ENCODE peak calls at places on chromosomes 11 and 22, in five cellular contexts. One of them, this sample, is unnamed.

GRCh38 chr11:132111341-132111740 is 740.9 kb downstream of the NTM start:
- DNase-seq in stomach: no peak
- DNase-seq in lung: no peak
- DNase-seq in neural progenitor cell: no peak
- DNase-seq in hepatocyte: no peak
- DNase-seq in this sample: no peak

GRCh38 chr11:72613977-72614376 is 60.2 kb downstream of the PDE2A start:
- DNase-seq in stomach: no peak
- DNase-seq in lung: peak
- DNase-seq in neural progenitor cell: no peak
- DNase-seq in hepatocyte: no peak
- DNase-seq in this sample: peak

GRCh38 chr11:106466441-106467190 is 389.2 kb downstream of the AASDHPPT start:
- DNase-seq in stomach: no peak
- DNase-seq in lung: no peak
- DNase-seq in neural progenitor cell: peak
- DNase-seq in hepatocyte: peak
- DNase-seq in this sample: no peak

GRCh38 chr11:11798586-11799438 is 43.0 kb upstream of the USP47 start:
- DNase-seq in stomach: peak
- DNase-seq in lung: peak
- DNase-seq in neural progenitor cell: peak
- DNase-seq in hepatocyte: peak
- DNase-seq in this sample: peak

GRCh38 chr22:30754521-30754920 is 59.8 kb downstream of the OSBP2 start:
- DNase-seq in stomach: no peak
- DNase-seq in lung: no peak
- DNase-seq in neural progenitor cell: no peak
- DNase-seq in hepatocyte: no peak
- DNase-seq in this sample: no peak

GRCh38 chr22:36334081-36334831 is 53.5 kb downstream of the MYH9 start:
- DNase-seq in stomach: no peak
- DNase-seq in lung: no peak
- DNase-seq in neural progenitor cell: peak
- DNase-seq in hepatocyte: no peak
- DNase-seq in this sample: peak

GRCh38 chr11:69912161-69912910 is 93.1 kb upstream of the FGF3 start:
- DNase-seq in stomach: no peak
- DNase-seq in lung: no peak
- DNase-seq in neural progenitor cell: no peak
- DNase-seq in hepatocyte: no peak
- DNase-seq in this sample: peak

GRCh38 chr11:131999084-131999483 is 628.7 kb downstream of the NTM start:
- DNase-seq in stomach: no peak
- DNase-seq in lung: no peak
- DNase-seq in neural progenitor cell: no peak
- DNase-seq in hepatocyte: peak
- DNase-seq in this sample: no peak

GRCh38 chr11:120392299-120392698 is 56.1 kb downstream of the ARHGEF12 start:
- DNase-seq in stomach: no peak
- DNase-seq in lung: no peak
- DNase-seq in neural progenitor cell: no peak
- DNase-seq in hepatocyte: no peak
- DNase-seq in this sample: no peak
- H3K4me3 ChIP-seq in stomach: no peak
- H3K4me3 ChIP-seq in lung: no peak
- H3K4me3 ChIP-seq in neural progenitor cell: no peak
- H3K4me3 ChIP-seq in hepatocyte: no peak
- H3K4me3 ChIP-seq in this sample: no peak

GRCh38 chr11:29333993-29334780 is 682.6 kb downstream of the KCNA4 start:
- DNase-seq in stomach: no peak
- DNase-seq in lung: no peak
- DNase-seq in neural progenitor cell: peak
- DNase-seq in hepatocyte: peak
- DNase-seq in this sample: no peak
- TF ChIP-seq CTCF in stomach: peak
- TF ChIP-seq CTCF in lung: no peak
- TF ChIP-seq CTCF in neural progenitor cell: peak
- TF ChIP-seq CTCF in hepatocyte: peak
- TF ChIP-seq CTCF in this sample: peak

GRCh38 chr22:50252081-50253045 is 1.3 kb upstream of the HDAC10 start:
- DNase-seq in stomach: peak
- DNase-seq in lung: peak
- DNase-seq in neural progenitor cell: peak
- DNase-seq in hepatocyte: peak
- DNase-seq in this sample: peak
- H3K4me3 ChIP-seq in stomach: peak
- H3K4me3 ChIP-seq in lung: no peak
- H3K4me3 ChIP-seq in neural progenitor cell: no peak
- H3K4me3 ChIP-seq in hepatocyte: no peak
- H3K4me3 ChIP-seq in this sample: peak

DNA sequence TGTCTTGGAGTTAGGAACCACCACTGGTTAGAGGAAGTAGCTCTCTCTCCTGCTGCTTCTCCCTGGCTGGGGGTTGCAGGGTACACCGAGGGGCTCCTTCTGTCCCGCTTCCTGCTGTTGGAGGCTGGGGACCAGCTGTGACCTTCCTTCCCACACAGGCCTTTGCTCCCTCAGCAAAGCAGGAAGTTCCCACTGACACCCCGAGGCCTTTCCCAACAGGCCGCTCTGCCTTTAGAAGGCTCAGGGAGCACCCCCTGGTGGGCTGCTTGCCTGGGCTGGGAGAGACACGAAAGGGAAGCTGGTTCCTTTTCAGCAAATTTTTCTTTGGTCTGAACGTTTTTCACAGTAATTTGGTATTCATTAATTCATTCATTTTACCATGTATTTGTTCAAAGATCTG is 527.9 kb upstream of the B3GAT1 start:
- DNase-seq in stomach: no peak
- DNase-seq in lung: no peak
- DNase-seq in neural progenitor cell: peak
- DNase-seq in hepatocyte: peak
- DNase-seq in this sample: no peak
- TF ChIP-seq CTCF in stomach: no peak
- TF ChIP-seq CTCF in lung: no peak
- TF ChIP-seq CTCF in neural progenitor cell: peak
- TF ChIP-seq CTCF in hepatocyte: peak
- TF ChIP-seq CTCF in this sample: no peak

GRCh38 chr11:64859542-64860414 is 15.3 kb upstream of the CDC42BPG start:
- DNase-seq in stomach: no peak
- DNase-seq in lung: no peak
- DNase-seq in neural progenitor cell: no peak
- DNase-seq in hepatocyte: no peak
- DNase-seq in this sample: no peak
- H3K4me3 ChIP-seq in stomach: no peak
- H3K4me3 ChIP-seq in lung: no peak
- H3K4me3 ChIP-seq in neural progenitor cell: no peak
- H3K4me3 ChIP-seq in hepatocyte: no peak
- H3K4me3 ChIP-seq in this sample: no peak

GRCh38 chr11:113162590-113162961 is 151.8 kb upstream of the TTC12 start:
- DNase-seq in stomach: peak
- DNase-seq in lung: no peak
- DNase-seq in neural progenitor cell: no peak
- DNase-seq in hepatocyte: no peak
- DNase-seq in this sample: no peak
- TF ChIP-seq CTCF in stomach: no peak
- TF ChIP-seq CTCF in lung: no peak
- TF ChIP-seq CTCF in neural progenitor cell: peak
- TF ChIP-seq CTCF in hepatocyte: no peak
- TF ChIP-seq CTCF in this sample: no peak

DNA sequence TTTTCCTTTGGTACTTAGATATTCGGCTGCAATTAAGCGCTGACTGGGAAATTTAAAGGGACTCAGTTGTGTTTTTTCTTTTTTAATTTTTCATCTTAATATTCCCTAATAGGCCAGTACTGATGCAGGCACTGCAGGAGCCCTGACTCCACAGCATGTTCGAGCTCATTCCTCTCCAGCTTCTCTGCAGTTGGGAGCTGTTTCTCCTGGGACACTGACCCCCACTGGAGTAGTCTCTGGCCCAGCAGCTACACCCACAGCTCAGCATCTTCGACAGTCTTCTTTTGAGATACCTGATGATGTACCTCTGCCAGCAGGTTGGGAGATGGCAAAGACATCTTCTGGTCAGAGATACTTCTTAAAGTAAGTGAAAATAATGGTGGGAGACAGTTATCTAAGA is 3.8 kb downstream of the YAP1 start:
- DNase-seq in stomach: no peak
- DNase-seq in lung: no peak
- DNase-seq in neural progenitor cell: no peak
- DNase-seq in hepatocyte: peak
- DNase-seq in this sample: no peak
- H3K4me3 ChIP-seq in stomach: no peak
- H3K4me3 ChIP-seq in lung: no peak
- H3K4me3 ChIP-seq in neural progenitor cell: no peak
- H3K4me3 ChIP-seq in hepatocyte: no peak
- H3K4me3 ChIP-seq in this sample: peak